ENCODE peak calls at places on chromosomes 16 and 17, in nine cellular contexts. Z is neural progenitor cell, A is stomach, M is AG10803, H is lower lobe of right lung, X is adrenal gland, P is HFF-Myc, I is tibial nerve, R is heart left ventricle. T is an unnamed sample.

GRCh38 chr16:49838639-49839461 is 17.1 kb downstream of the ZNF423 start:
- DNase-seq in Z (peak; percentile 76), A (no peak), M (no peak), H (no peak), X (no peak), P (no peak), I (no peak), R (no peak), T (no peak)

GRCh38 chr17:2444382-2444781 is 43.5 kb upstream of the MNT start:
- DNase-seq in Z (no peak), A (no peak), M (no peak), H (no peak), X (no peak), P (no peak), I (no peak), R (no peak), T (no peak)

GRCh38 chr17:76384987-76385891 is 830 bp downstream of the SPHK1 start:
- DNase-seq in Z (peak; percentile 47), A (peak; percentile 31), M (peak; percentile 69), H (no peak), X (no peak), P (no peak), I (peak; percentile 36), R (peak; percentile 53), T (no peak)

GRCh38 chr17:76391200-76391715 is 6.8 kb downstream of the SPHK1 start:
- DNase-seq in Z (no peak), A (no peak), M (no peak), H (no peak), X (no peak), P (no peak), I (no peak), R (no peak), T (no peak)

GRCh38 chr16:50644730-50645129 is 36.4 kb downstream of the SNX20 start:
- DNase-seq in Z (peak; percentile 42), A (peak; percentile 31), M (peak; percentile 76), H (no peak), X (peak; percentile 47), P (no peak), I (peak; percentile 31), R (no peak), T (no peak)

GRCh38 chr17:65418622-65419021 is 142.8 kb downstream of the AXIN2 start:
- DNase-seq in Z (no peak), A (no peak), M (no peak), H (no peak), X (no peak), P (no peak), I (no peak), R (no peak), T (no peak)

GRCh38 chr17:37729905-37730304 is 15.0 kb downstream of the HNF1B start:
- DNase-seq in Z (peak; percentile 91), A (no peak), M (no peak), H (no peak), X (no peak), P (no peak), I (no peak), R (no peak), T (no peak)

GRCh38 chr17:57467226-57467625 is 210.9 kb downstream of the MSI2 start:
- DNase-seq in Z (no peak), A (no peak), M (no peak), H (no peak), X (no peak), P (no peak), I (no peak), R (no peak), T (no peak)

GRCh38 chr16:1531638-1531910 is 1.9 kb upstream of the TMEM204 start:
- DNase-seq in Z (no peak), A (no peak), M (no peak), H (no peak), X (no peak), P (no peak), I (no peak), R (peak; percentile 10), T (no peak)

GRCh38 chr16:73172621-73173312 is 124.8 kb upstream of the ZFHX3 start:
- DNase-seq in Z (peak; percentile 52), A (peak; percentile 93), M (peak; percentile 95), H (peak; percentile 71), X (peak; percentile 58), P (peak; percentile 99), I (peak; percentile 83), R (peak; percentile 81), T (no peak)

GRCh38 chr17:70422862-70423261 is 253.5 kb downstream of the KCNJ2 start:
- DNase-seq in Z (no peak), A (no peak), M (no peak), H (no peak), X (no peak), P (no peak), I (no peak), R (no peak), T (no peak)

GRCh38 chr16:23836404-23837291 is 865 bp downstream of the PRKCB start:
- DNase-seq in Z (peak; percentile 74), A (peak; percentile 48), M (no peak), H (peak; percentile 67), X (no peak), P (no peak), I (no peak), R (no peak), T (no peak)

GRCh38 chr16:89687092-89687940 is 827 bp downstream of the CDK10 start:
- DNase-seq in Z (peak; percentile 48), A (peak; percentile 79), M (peak; percentile 31), H (peak; percentile 57), X (no peak), P (no peak), I (no peak), R (no peak), T (peak; percentile 77)

GRCh38 chr17:21382560-21383495 is 6.7 kb downstream of the KCNJ12 start:
- DNase-seq in Z (no peak), A (no peak), M (no peak), H (no peak), X (no peak), P (no peak), I (no peak), R (no peak), T (no peak)

DNA sequence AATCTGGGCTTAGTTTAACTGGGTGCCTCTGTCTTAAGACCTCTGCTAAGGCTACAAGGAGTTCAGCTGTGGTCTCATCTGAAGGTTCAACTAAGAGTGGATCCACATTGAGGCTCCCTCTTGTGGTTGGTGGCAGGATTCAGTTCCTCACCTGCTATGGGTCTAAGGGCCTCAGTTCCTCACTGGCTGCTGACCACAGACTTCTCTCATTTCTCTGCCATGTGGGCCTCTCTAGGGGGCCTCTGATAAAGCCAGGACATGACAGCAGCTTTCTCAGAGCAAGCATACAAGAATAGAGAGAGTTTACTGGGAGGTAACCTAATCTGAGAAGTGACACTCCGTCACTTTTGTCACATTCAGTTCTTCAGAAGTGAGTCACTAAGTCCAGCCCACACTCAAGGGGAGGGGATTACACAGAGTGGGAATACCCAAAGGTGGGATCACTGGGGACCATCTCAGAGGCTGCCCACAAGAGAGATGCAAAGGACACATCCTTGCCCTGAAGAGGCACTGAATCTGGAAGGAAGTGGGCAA is 19.2 kb upstream of the ABAT start:
- DNase-seq in Z (peak; percentile 49), A (peak; percentile 40), M (peak; percentile 4), H (no peak), X (no peak), P (no peak), I (no peak), R (no peak), T (no peak)
- TF ChIP-seq CTCF in Z (peak; percentile 67), A (no peak), M (peak; percentile 45), H (peak; percentile 58), X (peak; percentile 28), P (peak; percentile 77), I (no peak), R (peak; percentile 10), T (peak; percentile 59)

GRCh38 chr16:3056336-3057180 is 8.9 kb upstream of the IL32 start:
- DNase-seq in Z (no peak), A (no peak), M (no peak), H (no peak), X (no peak), P (no peak), I (no peak), R (no peak), T (no peak)

GRCh38 chr16:3058173-3059030 is 7.0 kb upstream of the IL32 start:
- DNase-seq in Z (peak; percentile 80), A (peak; percentile 63), M (peak; percentile 12), H (peak; percentile 77), X (no peak), P (no peak), I (peak; percentile 20), R (peak; percentile 49), T (no peak)

GRCh38 chr16:3059041-3059722 is 6.3 kb upstream of the IL32 start:
- DNase-seq in Z (peak; percentile 98), A (peak; percentile 91), M (peak; percentile 88), H (peak; percentile 92), X (peak; percentile 95), P (peak; percentile 31), I (peak; percentile 42), R (peak; percentile 93), T (peak; percentile 47)

GRCh38 chr16:3059723-3060242 is 5.7 kb upstream of the IL32 start:
- DNase-seq in Z (no peak), A (no peak), M (no peak), H (no peak), X (no peak), P (no peak), I (no peak), R (no peak), T (no peak)

GRCh38 chr16:3057181-3058166 is 8.0 kb upstream of the IL32 start:
- DNase-seq in Z (no peak), A (no peak), M (no peak), H (no peak), X (no peak), P (no peak), I (no peak), R (no peak), T (no peak)
- H3K4me3 ChIP-seq in Z (peak overlapping the region; percentile 96), A (peak overlapping the region; percentile 75), M (peak overlapping the region; percentile 9), H (peak overlapping the region; percentile 91), X (no peak overlapping the region), P (peak overlapping the region; percentile 76), I (no peak overlapping the region), R (peak overlapping the region; percentile 98), T (peak overlapping the region; percentile 73)

DNA sequence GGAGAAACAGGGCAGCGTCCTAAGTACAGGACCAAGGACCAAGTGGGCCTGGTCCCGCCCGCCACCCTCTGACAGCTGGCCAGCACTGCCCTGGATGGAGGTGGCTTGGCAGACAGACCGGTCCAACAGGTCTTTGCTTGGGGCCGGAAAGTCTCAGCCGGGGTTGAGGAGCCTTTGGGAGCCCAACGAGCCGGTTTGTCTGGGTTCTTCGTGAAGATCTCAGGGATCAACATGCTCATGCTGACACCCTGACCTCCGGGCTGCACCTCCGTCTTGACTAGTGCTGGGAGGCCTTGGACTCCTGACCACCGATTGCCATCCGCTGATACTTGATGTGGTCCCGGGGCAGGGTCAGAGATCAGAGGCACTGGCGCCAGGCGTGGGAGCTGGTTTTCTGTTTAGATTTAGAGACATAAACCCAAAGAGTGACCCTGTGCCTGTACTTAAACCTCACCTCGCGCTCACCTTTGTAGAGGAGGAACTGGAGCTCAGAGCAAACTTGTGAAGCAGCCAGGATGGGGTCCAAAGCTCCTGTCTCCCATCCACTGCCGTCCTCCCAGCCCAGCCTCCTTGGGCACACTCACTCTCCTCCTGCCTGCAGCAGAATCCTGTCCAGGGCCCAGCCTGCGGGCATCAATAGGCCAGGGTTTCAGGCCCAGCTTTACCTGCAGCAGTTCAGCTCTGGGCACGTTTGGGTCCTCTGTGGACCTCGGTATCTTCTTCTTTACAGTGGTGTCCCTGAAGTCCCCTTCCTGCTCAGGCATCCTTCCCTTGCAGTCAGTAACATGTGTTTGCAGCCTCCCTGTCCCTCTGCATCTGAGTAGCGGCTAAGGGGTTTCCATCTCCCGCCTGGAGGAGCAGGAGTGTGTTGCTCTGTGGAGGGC is 92.0 kb upstream of the GSE1 start:
- DNase-seq in Z (no peak), A (peak; percentile 97), M (no peak), H (peak; percentile 92), X (no peak), P (no peak), I (no peak), R (no peak), T (no peak)
- TF ChIP-seq CTCF in Z (no peak), A (no peak), M (no peak), H (no peak), X (no peak), P (no peak), I (no peak), R (no peak), T (no peak)

GRCh38 chr16:88430524-88431446 is 22.3 kb upstream of the ZFPM1 start:
- DNase-seq in Z (no peak), A (no peak), M (no peak), H (no peak), X (no peak), P (no peak), I (no peak), R (no peak), T (no peak)
- H3K4me3 ChIP-seq in Z (no peak overlapping the region), A (peak overlapping the region; percentile 44), M (peak overlapping the region; percentile 17), H (peak overlapping the region; percentile 57), X (no peak overlapping the region), P (no peak overlapping the region), I (peak overlapping the region; percentile 19), R (peak overlapping the region; percentile 67), T (peak overlapping the region; percentile 33)